ENCODE peak calls at places on chromosomes 6 and 20, in ten cellular contexts. One of them, this sample, is unnamed.

GRCh38 chr20:21315138-21315537 is 12.0 kb downstream of the XRN2 start:
- DNase-seq in SK-MEL-5: no peak
- DNase-seq in nucleus accumbens: no peak
- DNase-seq in AG09309: peak
- DNase-seq in mesendoderm: no peak
- DNase-seq in EL: peak
- DNase-seq in AG04450: no peak
- DNase-seq in T-helper 2 cell: no peak
- DNase-seq in T-helper 1 cell: no peak
- DNase-seq in stimulated activated CD4-positive, alpha-beta T cell treated with anti-CD3 and anti-CD28 coated beads, Interleukin-2, amount 100 ng/mL, for 24 hours: no peak
- DNase-seq in this sample: no peak

GRCh38 chr20:59405819-59406218 is 105.4 kb downstream of the EDN3 start:
- DNase-seq in SK-MEL-5: no peak
- DNase-seq in nucleus accumbens: no peak
- DNase-seq in AG09309: no peak
- DNase-seq in mesendoderm: no peak
- DNase-seq in EL: no peak
- DNase-seq in AG04450: no peak
- DNase-seq in T-helper 2 cell: no peak
- DNase-seq in T-helper 1 cell: no peak
- DNase-seq in stimulated activated CD4-positive, alpha-beta T cell treated with anti-CD3 and anti-CD28 coated beads, Interleukin-2, amount 100 ng/mL, for 24 hours: no peak
- DNase-seq in this sample: no peak

GRCh38 chr20:19440660-19441527 is 228.5 kb downstream of the SLC24A3 start:
- DNase-seq in SK-MEL-5: no peak
- DNase-seq in nucleus accumbens: no peak
- DNase-seq in AG09309: no peak
- DNase-seq in mesendoderm: no peak
- DNase-seq in EL: no peak
- DNase-seq in AG04450: no peak
- DNase-seq in T-helper 2 cell: no peak
- DNase-seq in T-helper 1 cell: no peak
- DNase-seq in stimulated activated CD4-positive, alpha-beta T cell treated with anti-CD3 and anti-CD28 coated beads, Interleukin-2, amount 100 ng/mL, for 24 hours: no peak
- DNase-seq in this sample: no peak

GRCh38 chr20:17227669-17228623 is 1.1 kb downstream of the PCSK2 start:
- DNase-seq in SK-MEL-5: no peak
- DNase-seq in nucleus accumbens: no peak
- DNase-seq in AG09309: no peak
- DNase-seq in mesendoderm: peak
- DNase-seq in EL: no peak
- DNase-seq in AG04450: no peak
- DNase-seq in T-helper 2 cell: no peak
- DNase-seq in T-helper 1 cell: no peak
- DNase-seq in stimulated activated CD4-positive, alpha-beta T cell treated with anti-CD3 and anti-CD28 coated beads, Interleukin-2, amount 100 ng/mL, for 24 hours: no peak
- DNase-seq in this sample: no peak

GRCh38 chr6:27144740-27145079 is 102.8 kb upstream of the PRSS16 start:
- DNase-seq in SK-MEL-5: peak
- DNase-seq in nucleus accumbens: no peak
- DNase-seq in AG09309: no peak
- DNase-seq in mesendoderm: peak
- DNase-seq in EL: peak
- DNase-seq in AG04450: no peak
- DNase-seq in T-helper 2 cell: no peak
- DNase-seq in T-helper 1 cell: no peak
- DNase-seq in stimulated activated CD4-positive, alpha-beta T cell treated with anti-CD3 and anti-CD28 coated beads, Interleukin-2, amount 100 ng/mL, for 24 hours: no peak
- DNase-seq in this sample: no peak

GRCh38 chr6:29826271-29826670 is 1.4 kb upstream of the HLA-G start:
- DNase-seq in SK-MEL-5: no peak
- DNase-seq in nucleus accumbens: no peak
- DNase-seq in AG09309: no peak
- DNase-seq in mesendoderm: no peak
- DNase-seq in EL: peak
- DNase-seq in AG04450: no peak
- DNase-seq in T-helper 2 cell: no peak
- DNase-seq in T-helper 1 cell: no peak
- DNase-seq in stimulated activated CD4-positive, alpha-beta T cell treated with anti-CD3 and anti-CD28 coated beads, Interleukin-2, amount 100 ng/mL, for 24 hours: no peak
- DNase-seq in this sample: no peak

GRCh38 chr6:121881974-121882667 is 446.7 kb downstream of the GJA1 start:
- DNase-seq in SK-MEL-5: peak
- DNase-seq in nucleus accumbens: no peak
- DNase-seq in AG09309: peak
- DNase-seq in mesendoderm: no peak
- DNase-seq in EL: peak
- DNase-seq in AG04450: peak
- DNase-seq in T-helper 2 cell: no peak
- DNase-seq in T-helper 1 cell: no peak
- DNase-seq in stimulated activated CD4-positive, alpha-beta T cell treated with anti-CD3 and anti-CD28 coated beads, Interleukin-2, amount 100 ng/mL, for 24 hours: no peak
- DNase-seq in this sample: no peak

GRCh38 chr6:163483107-163483506 is 68.6 kb downstream of the QKI start:
- DNase-seq in SK-MEL-5: no peak
- DNase-seq in nucleus accumbens: no peak
- DNase-seq in AG09309: no peak
- DNase-seq in mesendoderm: no peak
- DNase-seq in EL: no peak
- DNase-seq in AG04450: no peak
- DNase-seq in T-helper 2 cell: no peak
- DNase-seq in T-helper 1 cell: no peak
- DNase-seq in stimulated activated CD4-positive, alpha-beta T cell treated with anti-CD3 and anti-CD28 coated beads, Interleukin-2, amount 100 ng/mL, for 24 hours: no peak
- DNase-seq in this sample: no peak

GRCh38 chr20:35021063-35021462 is 65.4 kb downstream of the MYH7B start:
- DNase-seq in SK-MEL-5: no peak
- DNase-seq in nucleus accumbens: no peak
- DNase-seq in AG09309: no peak
- DNase-seq in mesendoderm: no peak
- DNase-seq in EL: no peak
- DNase-seq in AG04450: no peak
- DNase-seq in T-helper 2 cell: no peak
- DNase-seq in T-helper 1 cell: no peak
- DNase-seq in stimulated activated CD4-positive, alpha-beta T cell treated with anti-CD3 and anti-CD28 coated beads, Interleukin-2, amount 100 ng/mL, for 24 hours: no peak
- DNase-seq in this sample: no peak

GRCh38 chr20:11952621-11953020 is 34.9 kb downstream of the BTBD3 start:
- DNase-seq in SK-MEL-5: no peak
- DNase-seq in nucleus accumbens: no peak
- DNase-seq in AG09309: no peak
- DNase-seq in mesendoderm: no peak
- DNase-seq in EL: peak
- DNase-seq in AG04450: no peak
- DNase-seq in T-helper 2 cell: no peak
- DNase-seq in T-helper 1 cell: no peak
- DNase-seq in stimulated activated CD4-positive, alpha-beta T cell treated with anti-CD3 and anti-CD28 coated beads, Interleukin-2, amount 100 ng/mL, for 24 hours: no peak
- DNase-seq in this sample: no peak

GRCh38 chr6:151490996-151491395 is 2.8 kb upstream of the CCDC170 start:
- DNase-seq in SK-MEL-5: no peak
- DNase-seq in nucleus accumbens: no peak
- DNase-seq in AG09309: no peak
- DNase-seq in mesendoderm: no peak
- DNase-seq in EL: no peak
- DNase-seq in AG04450: no peak
- DNase-seq in T-helper 2 cell: no peak
- DNase-seq in T-helper 1 cell: no peak
- DNase-seq in stimulated activated CD4-positive, alpha-beta T cell treated with anti-CD3 and anti-CD28 coated beads, Interleukin-2, amount 100 ng/mL, for 24 hours: no peak
- DNase-seq in this sample: no peak

GRCh38 chr20:34377072-34377847 is 14.2 kb downstream of the ITCH start:
- DNase-seq in SK-MEL-5: no peak
- DNase-seq in nucleus accumbens: no peak
- DNase-seq in AG09309: no peak
- DNase-seq in mesendoderm: no peak
- DNase-seq in EL: no peak
- DNase-seq in AG04450: no peak
- DNase-seq in T-helper 2 cell: no peak
- DNase-seq in T-helper 1 cell: no peak
- DNase-seq in stimulated activated CD4-positive, alpha-beta T cell treated with anti-CD3 and anti-CD28 coated beads, Interleukin-2, amount 100 ng/mL, for 24 hours: no peak
- DNase-seq in this sample: no peak

GRCh38 chr6:14324042-14324441 is 206.5 kb downstream of the CD83 start:
- DNase-seq in SK-MEL-5: no peak
- DNase-seq in nucleus accumbens: no peak
- DNase-seq in AG09309: no peak
- DNase-seq in mesendoderm: no peak
- DNase-seq in EL: no peak
- DNase-seq in AG04450: no peak
- DNase-seq in T-helper 2 cell: no peak
- DNase-seq in T-helper 1 cell: no peak
- DNase-seq in stimulated activated CD4-positive, alpha-beta T cell treated with anti-CD3 and anti-CD28 coated beads, Interleukin-2, amount 100 ng/mL, for 24 hours: no peak
- DNase-seq in this sample: no peak

GRCh38 chr6:56437171-56437900 is 190.0 kb upstream of the COL21A1 start:
- DNase-seq in SK-MEL-5: no peak
- DNase-seq in nucleus accumbens: no peak
- DNase-seq in AG09309: no peak
- DNase-seq in mesendoderm: no peak
- DNase-seq in EL: no peak
- DNase-seq in AG04450: no peak
- DNase-seq in T-helper 2 cell: no peak
- DNase-seq in T-helper 1 cell: no peak
- DNase-seq in stimulated activated CD4-positive, alpha-beta T cell treated with anti-CD3 and anti-CD28 coated beads, Interleukin-2, amount 100 ng/mL, for 24 hours: no peak
- DNase-seq in this sample: no peak

GRCh38 chr6:12578097-12578496 is 138.5 kb upstream of the PHACTR1 start:
- DNase-seq in SK-MEL-5: no peak
- DNase-seq in nucleus accumbens: no peak
- DNase-seq in AG09309: no peak
- DNase-seq in mesendoderm: no peak
- DNase-seq in EL: no peak
- DNase-seq in AG04450: no peak
- DNase-seq in T-helper 2 cell: no peak
- DNase-seq in T-helper 1 cell: no peak
- DNase-seq in stimulated activated CD4-positive, alpha-beta T cell treated with anti-CD3 and anti-CD28 coated beads, Interleukin-2, amount 100 ng/mL, for 24 hours: no peak
- DNase-seq in this sample: no peak

GRCh38 chr20:18533978-18534644 is 26.4 kb downstream of the SEC23B start:
- DNase-seq in SK-MEL-5: no peak
- DNase-seq in nucleus accumbens: no peak
- DNase-seq in AG09309: no peak
- DNase-seq in mesendoderm: no peak
- DNase-seq in EL: no peak
- DNase-seq in AG04450: no peak
- DNase-seq in T-helper 2 cell: no peak
- DNase-seq in T-helper 1 cell: no peak
- DNase-seq in stimulated activated CD4-positive, alpha-beta T cell treated with anti-CD3 and anti-CD28 coated beads, Interleukin-2, amount 100 ng/mL, for 24 hours: no peak
- DNase-seq in this sample: no peak

GRCh38 chr6:123091091-123091895 is 95.3 kb downstream of the CLVS2 start:
- DNase-seq in SK-MEL-5: no peak
- DNase-seq in nucleus accumbens: no peak
- DNase-seq in AG09309: no peak
- DNase-seq in mesendoderm: no peak
- DNase-seq in EL: peak
- DNase-seq in AG04450: no peak
- DNase-seq in T-helper 2 cell: no peak
- DNase-seq in T-helper 1 cell: no peak
- DNase-seq in stimulated activated CD4-positive, alpha-beta T cell treated with anti-CD3 and anti-CD28 coated beads, Interleukin-2, amount 100 ng/mL, for 24 hours: no peak
- DNase-seq in this sample: no peak

GRCh38 chr6:151387581-151387980 is 3.8 kb downstream of the ZBTB2 start:
- DNase-seq in SK-MEL-5: no peak
- DNase-seq in nucleus accumbens: no peak
- DNase-seq in AG09309: no peak
- DNase-seq in mesendoderm: no peak
- DNase-seq in EL: peak
- DNase-seq in AG04450: peak
- DNase-seq in T-helper 2 cell: no peak
- DNase-seq in T-helper 1 cell: no peak
- DNase-seq in stimulated activated CD4-positive, alpha-beta T cell treated with anti-CD3 and anti-CD28 coated beads, Interleukin-2, amount 100 ng/mL, for 24 hours: no peak
- DNase-seq in this sample: no peak

GRCh38 chr20:45817652-45818194 is 5.3 kb downstream of the UBE2C start:
- DNase-seq in SK-MEL-5: no peak
- DNase-seq in nucleus accumbens: no peak
- DNase-seq in AG09309: peak
- DNase-seq in mesendoderm: peak
- DNase-seq in EL: peak
- DNase-seq in AG04450: peak
- DNase-seq in T-helper 2 cell: no peak
- DNase-seq in T-helper 1 cell: no peak
- DNase-seq in stimulated activated CD4-positive, alpha-beta T cell treated with anti-CD3 and anti-CD28 coated beads, Interleukin-2, amount 100 ng/mL, for 24 hours: no peak
- DNase-seq in this sample: no peak

GRCh38 chr6:40956871-40957270 is 82.2 kb downstream of the UNC5CL start:
- DNase-seq in SK-MEL-5: no peak
- DNase-seq in nucleus accumbens: no peak
- DNase-seq in AG09309: no peak
- DNase-seq in mesendoderm: no peak
- DNase-seq in EL: no peak
- DNase-seq in AG04450: no peak
- DNase-seq in T-helper 2 cell: no peak
- DNase-seq in T-helper 1 cell: no peak
- DNase-seq in stimulated activated CD4-positive, alpha-beta T cell treated with anti-CD3 and anti-CD28 coated beads, Interleukin-2, amount 100 ng/mL, for 24 hours: no peak
- DNase-seq in this sample: no peak

GRCh38 chr6:155187994-155188706 is 75.7 kb upstream of the CLDN20 start:
- DNase-seq in SK-MEL-5: peak
- DNase-seq in nucleus accumbens: no peak
- DNase-seq in AG09309: peak
- DNase-seq in mesendoderm: no peak
- DNase-seq in EL: peak
- DNase-seq in AG04450: no peak
- DNase-seq in T-helper 2 cell: no peak
- DNase-seq in T-helper 1 cell: no peak
- DNase-seq in stimulated activated CD4-positive, alpha-beta T cell treated with anti-CD3 and anti-CD28 coated beads, Interleukin-2, amount 100 ng/mL, for 24 hours: no peak
- DNase-seq in this sample: no peak

GRCh38 chr6:14767176-14767575 is 478.7 kb upstream of the JARID2 start:
- DNase-seq in SK-MEL-5: no peak
- DNase-seq in nucleus accumbens: no peak
- DNase-seq in AG09309: no peak
- DNase-seq in mesendoderm: no peak
- DNase-seq in EL: no peak
- DNase-seq in AG04450: no peak
- DNase-seq in T-helper 2 cell: no peak
- DNase-seq in T-helper 1 cell: no peak
- DNase-seq in stimulated activated CD4-positive, alpha-beta T cell treated with anti-CD3 and anti-CD28 coated beads, Interleukin-2, amount 100 ng/mL, for 24 hours: no peak
- DNase-seq in this sample: no peak

GRCh38 chr6:158039571-158040050 is 57.9 kb downstream of the SYNJ2 start:
- DNase-seq in SK-MEL-5: no peak
- DNase-seq in nucleus accumbens: no peak
- DNase-seq in AG09309: no peak
- DNase-seq in mesendoderm: no peak
- DNase-seq in EL: peak
- DNase-seq in AG04450: no peak
- DNase-seq in T-helper 2 cell: no peak
- DNase-seq in T-helper 1 cell: no peak
- DNase-seq in stimulated activated CD4-positive, alpha-beta T cell treated with anti-CD3 and anti-CD28 coated beads, Interleukin-2, amount 100 ng/mL, for 24 hours: no peak
- DNase-seq in this sample: no peak

GRCh38 chr20:4730782-4731181 is 9.1 kb downstream of the PRND start:
- DNase-seq in SK-MEL-5: no peak
- DNase-seq in nucleus accumbens: no peak
- DNase-seq in AG09309: no peak
- DNase-seq in mesendoderm: peak
- DNase-seq in EL: no peak
- DNase-seq in AG04450: no peak
- DNase-seq in T-helper 2 cell: no peak
- DNase-seq in T-helper 1 cell: no peak
- DNase-seq in stimulated activated CD4-positive, alpha-beta T cell treated with anti-CD3 and anti-CD28 coated beads, Interleukin-2, amount 100 ng/mL, for 24 hours: no peak
- DNase-seq in this sample: no peak

GRCh38 chr6:7787137-7787575 is 61.3 kb downstream of the BMP6 start:
- DNase-seq in SK-MEL-5: no peak
- DNase-seq in nucleus accumbens: no peak
- DNase-seq in AG09309: peak
- DNase-seq in mesendoderm: no peak
- DNase-seq in EL: peak
- DNase-seq in AG04450: peak
- DNase-seq in T-helper 2 cell: no peak
- DNase-seq in T-helper 1 cell: no peak
- DNase-seq in stimulated activated CD4-positive, alpha-beta T cell treated with anti-CD3 and anti-CD28 coated beads, Interleukin-2, amount 100 ng/mL, for 24 hours: no peak
- DNase-seq in this sample: no peak

GRCh38 chr6:153965996-153966395 is 73.0 kb upstream of the OPRM1 start:
- DNase-seq in SK-MEL-5: peak
- DNase-seq in nucleus accumbens: no peak
- DNase-seq in AG09309: no peak
- DNase-seq in mesendoderm: no peak
- DNase-seq in EL: no peak
- DNase-seq in AG04450: no peak
- DNase-seq in T-helper 2 cell: no peak
- DNase-seq in T-helper 1 cell: no peak
- DNase-seq in stimulated activated CD4-positive, alpha-beta T cell treated with anti-CD3 and anti-CD28 coated beads, Interleukin-2, amount 100 ng/mL, for 24 hours: no peak
- DNase-seq in this sample: no peak

GRCh38 chr20:24403410-24403809 is 66.0 kb upstream of the SYNDIG1 start:
- DNase-seq in SK-MEL-5: no peak
- DNase-seq in nucleus accumbens: no peak
- DNase-seq in AG09309: no peak
- DNase-seq in mesendoderm: no peak
- DNase-seq in EL: no peak
- DNase-seq in AG04450: no peak
- DNase-seq in T-helper 2 cell: no peak
- DNase-seq in T-helper 1 cell: no peak
- DNase-seq in stimulated activated CD4-positive, alpha-beta T cell treated with anti-CD3 and anti-CD28 coated beads, Interleukin-2, amount 100 ng/mL, for 24 hours: no peak
- DNase-seq in this sample: no peak

GRCh38 chr6:39416728-39417127 is 94.2 kb upstream of the KCNK16 start:
- DNase-seq in SK-MEL-5: peak
- DNase-seq in nucleus accumbens: no peak
- DNase-seq in AG09309: peak
- DNase-seq in mesendoderm: peak
- DNase-seq in EL: peak
- DNase-seq in AG04450: no peak
- DNase-seq in T-helper 2 cell: no peak
- DNase-seq in T-helper 1 cell: no peak
- DNase-seq in stimulated activated CD4-positive, alpha-beta T cell treated with anti-CD3 and anti-CD28 coated beads, Interleukin-2, amount 100 ng/mL, for 24 hours: no peak
- DNase-seq in this sample: no peak

This sample was measured in activated naive CD4-positive, alpha-beta T cell treated with anti-CD3 and anti-CD28 coated beads, Interleukin-2, amount 50 U/mL, for 16 hours.